ENCODE peak calls at places on chromosomes 16 and 17, in nine cellular contexts. One of them, this sample, is unnamed.

GRCh38 chr17:28416703-28417311 is 10.8 kb upstream of the SLC46A1 start:
- DNase-seq in Caco-2: peak; percentile 87
- DNase-seq in dorsolateral prefrontal cortex: no peak
- DNase-seq in pancreas: peak; percentile 56
- DNase-seq in fibroblast of lung: peak; percentile 53
- DNase-seq in fibroblast of the aortic adventitia: peak; percentile 65
- DNase-seq in left ventricle myocardium inferior: no peak
- DNase-seq in right atrium auricular region: no peak
- DNase-seq in cardiac muscle cell: peak; percentile 80
- DNase-seq in this sample: peak; percentile 68

GRCh38 chr16:66717112-66717675 is 20.7 kb upstream of the CMTM4 start:
- DNase-seq in Caco-2: peak; percentile 48
- DNase-seq in fibroblast of lung: peak; percentile 84
- DNase-seq in left ventricle myocardium inferior: peak; percentile 27
- DNase-seq in dorsolateral prefrontal cortex: peak; percentile 64
- DNase-seq in right atrium auricular region: no peak
- DNase-seq in fibroblast of the aortic adventitia: no peak
- DNase-seq in pancreas: no peak
- DNase-seq in cardiac muscle cell: peak; percentile 67
- DNase-seq in this sample: peak; percentile 88

GRCh38 chr16:49588061-49588460 is 214.5 kb downstream of the C16orf78 start:
- DNase-seq in right atrium auricular region: no peak
- DNase-seq in fibroblast of lung: no peak
- DNase-seq in left ventricle myocardium inferior: no peak
- DNase-seq in cardiac muscle cell: no peak
- DNase-seq in Caco-2: no peak
- DNase-seq in dorsolateral prefrontal cortex: peak; percentile 20
- DNase-seq in fibroblast of the aortic adventitia: no peak
- DNase-seq in pancreas: no peak
- DNase-seq in this sample: no peak

GRCh38 chr16:66359811-66360608 is 6.5 kb upstream of the CDH5 start:
- DNase-seq in right atrium auricular region: no peak
- DNase-seq in left ventricle myocardium inferior: peak; percentile 58
- DNase-seq in fibroblast of the aortic adventitia: no peak
- DNase-seq in Caco-2: no peak
- DNase-seq in cardiac muscle cell: peak; percentile 43
- DNase-seq in dorsolateral prefrontal cortex: no peak
- DNase-seq in pancreas: no peak
- DNase-seq in fibroblast of lung: no peak
- DNase-seq in this sample: peak; percentile 25

GRCh38 chr17:42284020-42284369 is 4.3 kb upstream of the STAT5A start:
- DNase-seq in pancreas: no peak
- DNase-seq in left ventricle myocardium inferior: no peak
- DNase-seq in fibroblast of the aortic adventitia: no peak
- DNase-seq in Caco-2: no peak
- DNase-seq in fibroblast of lung: no peak
- DNase-seq in right atrium auricular region: peak; percentile 48
- DNase-seq in dorsolateral prefrontal cortex: no peak
- DNase-seq in cardiac muscle cell: no peak
- DNase-seq in this sample: no peak

GRCh38 chr16:21083729-21084268 is 66.8 kb downstream of the DNAH3 start:
- DNase-seq in right atrium auricular region: peak; percentile 63
- DNase-seq in left ventricle myocardium inferior: peak; percentile 64
- DNase-seq in fibroblast of lung: peak; percentile 46
- DNase-seq in cardiac muscle cell: peak; percentile 78
- DNase-seq in dorsolateral prefrontal cortex: no peak
- DNase-seq in pancreas: peak; percentile 40
- DNase-seq in fibroblast of the aortic adventitia: peak; percentile 70
- DNase-seq in Caco-2: peak; percentile 73
- DNase-seq in this sample: peak; percentile 53

GRCh38 chr16:3098459-3099394 is at the start of gene ZSCAN10:
- DNase-seq in pancreas: no peak
- DNase-seq in cardiac muscle cell: no peak
- DNase-seq in Caco-2: no peak
- DNase-seq in left ventricle myocardium inferior: no peak
- DNase-seq in fibroblast of the aortic adventitia: no peak
- DNase-seq in fibroblast of lung: no peak
- DNase-seq in dorsolateral prefrontal cortex: no peak
- DNase-seq in right atrium auricular region: no peak
- DNase-seq in this sample: no peak

GRCh38 chr17:17633310-17633709 is 41.8 kb upstream of the PEMT start:
- DNase-seq in cardiac muscle cell: no peak
- DNase-seq in left ventricle myocardium inferior: no peak
- DNase-seq in pancreas: no peak
- DNase-seq in fibroblast of lung: no peak
- DNase-seq in right atrium auricular region: no peak
- DNase-seq in fibroblast of the aortic adventitia: no peak
- DNase-seq in Caco-2: no peak
- DNase-seq in dorsolateral prefrontal cortex: no peak
- DNase-seq in this sample: no peak

GRCh38 chr16:4785758-4786433 is 2.2 kb downstream of the SEPTIN12 start:
- DNase-seq in fibroblast of the aortic adventitia: no peak
- DNase-seq in pancreas: no peak
- DNase-seq in dorsolateral prefrontal cortex: no peak
- DNase-seq in fibroblast of lung: no peak
- DNase-seq in right atrium auricular region: no peak
- DNase-seq in Caco-2: no peak
- DNase-seq in left ventricle myocardium inferior: no peak
- DNase-seq in cardiac muscle cell: no peak
- DNase-seq in this sample: no peak

GRCh38 chr17:15261063-15261817 is 3.9 kb downstream of the PMP22 start:
- DNase-seq in fibroblast of the aortic adventitia: peak; percentile 63
- DNase-seq in pancreas: no peak
- DNase-seq in right atrium auricular region: no peak
- DNase-seq in cardiac muscle cell: peak; percentile 73
- DNase-seq in left ventricle myocardium inferior: peak; percentile 48
- DNase-seq in Caco-2: peak; percentile 30
- DNase-seq in dorsolateral prefrontal cortex: peak; percentile 67
- DNase-seq in fibroblast of lung: peak; percentile 63
- DNase-seq in this sample: peak; percentile 57

GRCh38 chr17:15263680-15264079 is 1.4 kb downstream of the PMP22 start:
- DNase-seq in dorsolateral prefrontal cortex: no peak
- DNase-seq in Caco-2: no peak
- DNase-seq in right atrium auricular region: no peak
- DNase-seq in fibroblast of the aortic adventitia: no peak
- DNase-seq in pancreas: no peak
- DNase-seq in left ventricle myocardium inferior: no peak
- DNase-seq in cardiac muscle cell: no peak
- DNase-seq in fibroblast of lung: no peak
- DNase-seq in this sample: no peak

GRCh38 chr17:15261818-15262290 is 3.3 kb downstream of the PMP22 start:
- DNase-seq in pancreas: no peak
- DNase-seq in dorsolateral prefrontal cortex: no peak
- DNase-seq in Caco-2: peak; percentile 2
- DNase-seq in cardiac muscle cell: peak; percentile 27
- DNase-seq in left ventricle myocardium inferior: peak; percentile 34
- DNase-seq in fibroblast of lung: peak; percentile 28
- DNase-seq in fibroblast of the aortic adventitia: peak; percentile 37
- DNase-seq in right atrium auricular region: no peak
- DNase-seq in this sample: peak; percentile 44

GRCh38 chr17:15263206-15263579 is 1.9 kb downstream of the PMP22 start:
- DNase-seq in right atrium auricular region: peak; percentile 96
- DNase-seq in cardiac muscle cell: peak; percentile 92
- DNase-seq in fibroblast of the aortic adventitia: peak; percentile 97
- DNase-seq in Caco-2: peak; percentile 11
- DNase-seq in left ventricle myocardium inferior: peak; percentile 90
- DNase-seq in pancreas: peak; percentile 33
- DNase-seq in fibroblast of lung: peak; percentile 91
- DNase-seq in dorsolateral prefrontal cortex: peak; percentile 76
- DNase-seq in this sample: peak; percentile 91

DNA sequence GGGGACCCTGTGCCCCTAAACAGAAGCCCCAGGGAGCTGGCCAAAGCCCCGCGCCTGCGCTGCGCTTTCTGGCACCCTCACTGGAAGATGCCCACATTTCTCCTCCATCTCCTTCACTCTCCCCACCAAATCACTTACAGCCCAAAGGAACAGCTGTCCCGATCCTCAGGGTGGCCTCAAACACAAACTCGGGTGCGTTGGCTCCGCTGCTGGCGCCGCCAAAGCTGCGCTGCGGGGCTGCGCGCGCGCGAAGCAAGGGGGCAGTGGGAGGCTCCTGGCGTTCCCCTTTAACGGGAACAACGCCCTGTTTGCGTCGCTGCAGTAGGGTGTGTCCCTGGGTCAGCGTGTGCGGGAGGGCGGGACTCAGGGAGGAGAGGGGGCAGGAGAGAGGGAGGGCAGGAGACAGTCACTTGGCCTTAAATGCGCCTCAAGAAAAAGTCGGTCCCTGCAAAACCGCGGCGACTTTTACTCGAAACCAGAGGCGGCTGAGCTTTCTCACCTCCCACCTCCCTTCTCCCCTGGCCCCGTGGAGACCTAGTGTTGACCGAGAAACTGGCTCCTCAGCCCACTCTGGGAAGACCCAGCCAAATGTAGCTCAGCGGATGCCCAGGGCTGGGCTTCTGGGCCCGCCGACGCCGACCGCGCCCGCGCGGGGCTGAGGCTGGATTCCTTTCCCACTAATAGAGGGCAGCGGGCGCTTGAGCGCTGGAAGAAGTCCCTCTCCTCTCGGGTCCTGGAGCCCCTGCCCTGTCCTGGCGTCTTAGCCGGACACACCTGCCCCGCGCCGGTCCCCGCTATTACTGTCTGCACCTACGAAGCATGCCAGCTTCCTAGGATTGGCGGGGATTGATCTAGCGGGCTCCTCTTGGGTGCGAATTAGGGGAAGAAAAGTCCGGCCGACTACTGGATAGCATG is 2.6 kb downstream of the PMP22 start:
- DNase-seq in cardiac muscle cell: peak; percentile 89
- DNase-seq in right atrium auricular region: peak; percentile 93
- DNase-seq in left ventricle myocardium inferior: peak; percentile 92
- DNase-seq in fibroblast of the aortic adventitia: peak; percentile 94
- DNase-seq in Caco-2: peak; percentile 11
- DNase-seq in fibroblast of lung: peak; percentile 89
- DNase-seq in pancreas: peak; percentile 66
- DNase-seq in dorsolateral prefrontal cortex: peak; percentile 85
- DNase-seq in this sample: peak; percentile 94
- H3K4me3 ChIP-seq in cardiac muscle cell: peak overlapping the region; percentile 67
- H3K4me3 ChIP-seq in right atrium auricular region: peak overlapping the region; percentile 60
- H3K4me3 ChIP-seq in left ventricle myocardium inferior: peak overlapping the region; percentile 90
- H3K4me3 ChIP-seq in fibroblast of the aortic adventitia: peak overlapping the region; percentile 96
- H3K4me3 ChIP-seq in Caco-2: peak overlapping the region; percentile 25
- H3K4me3 ChIP-seq in fibroblast of lung: peak overlapping the region; percentile 79
- H3K4me3 ChIP-seq in pancreas: peak overlapping the region; percentile 9
- H3K4me3 ChIP-seq in dorsolateral prefrontal cortex: peak overlapping the region; percentile 74
- H3K4me3 ChIP-seq in this sample: peak overlapping the region; percentile 98

DNA sequence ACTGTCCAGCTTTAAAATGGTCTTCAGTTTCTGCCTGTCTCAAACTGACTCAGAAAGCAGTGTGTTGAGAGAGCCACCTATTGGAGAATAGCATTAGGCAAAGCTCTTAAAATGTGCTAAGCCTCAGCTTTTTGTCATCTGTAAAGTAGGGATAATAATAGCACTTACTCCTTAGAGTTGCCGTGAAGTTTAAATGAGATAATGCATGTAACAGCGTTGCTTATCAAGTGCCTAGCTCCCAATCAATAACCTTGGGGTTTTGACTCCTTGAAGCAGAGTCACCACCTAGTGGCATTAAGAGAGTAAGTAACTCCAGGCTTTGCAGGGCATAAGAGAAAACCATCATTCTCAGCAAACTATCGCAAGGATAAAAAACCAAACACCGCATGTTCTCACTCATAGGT is 163.3 kb downstream of the HS3ST2 start:
- DNase-seq in fibroblast of lung: no peak
- DNase-seq in cardiac muscle cell: no peak
- DNase-seq in Caco-2: no peak
- DNase-seq in dorsolateral prefrontal cortex: no peak
- DNase-seq in left ventricle myocardium inferior: no peak
- DNase-seq in pancreas: no peak
- DNase-seq in right atrium auricular region: no peak
- DNase-seq in fibroblast of the aortic adventitia: peak; percentile 7
- DNase-seq in this sample: peak; percentile 6
- TF ChIP-seq CTCF in fibroblast of lung: no peak
- TF ChIP-seq CTCF in cardiac muscle cell: no peak
- TF ChIP-seq CTCF in Caco-2: no peak
- TF ChIP-seq CTCF in dorsolateral prefrontal cortex: peak; percentile 55
- TF ChIP-seq CTCF in left ventricle myocardium inferior: no peak
- TF ChIP-seq CTCF in pancreas: no peak
- TF ChIP-seq CTCF in right atrium auricular region: peak; percentile 48
- TF ChIP-seq CTCF in fibroblast of the aortic adventitia: no peak
- TF ChIP-seq CTCF in this sample: peak; percentile 28

DNA sequence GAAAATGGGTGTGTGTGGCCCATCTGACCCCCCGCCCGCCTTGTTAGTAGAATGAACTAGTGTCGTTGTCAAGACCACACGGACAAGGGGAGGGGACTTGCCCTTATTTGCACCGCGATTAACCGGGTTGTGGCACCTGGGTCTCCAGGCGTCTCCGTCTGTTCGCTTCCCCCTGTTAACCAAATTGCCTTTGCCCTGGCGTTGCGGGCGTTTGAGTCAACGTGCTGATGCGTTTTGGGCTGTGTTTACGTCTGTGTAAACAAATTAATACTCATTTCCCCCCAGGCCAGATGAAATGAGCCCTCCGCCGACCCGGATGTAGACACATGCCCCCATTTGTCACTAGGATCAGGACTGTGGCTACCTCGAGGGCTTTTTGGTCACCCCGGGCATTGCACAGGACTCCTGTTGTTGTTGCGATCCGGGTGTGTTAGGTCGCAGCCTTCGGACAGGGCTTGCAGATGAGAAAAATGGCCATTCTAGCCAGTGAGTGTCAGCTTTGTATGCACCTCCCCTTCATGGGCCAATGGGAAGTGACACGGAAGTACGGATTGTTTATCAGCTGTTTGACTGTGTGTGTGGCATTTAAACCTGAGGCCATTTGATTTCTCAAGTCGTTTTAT is 906 bp downstream of the RBL2 start:
- DNase-seq in dorsolateral prefrontal cortex: peak; percentile 68
- DNase-seq in Caco-2: peak; percentile 85
- DNase-seq in pancreas: peak; percentile 88
- DNase-seq in fibroblast of lung: peak; percentile 89
- DNase-seq in fibroblast of the aortic adventitia: peak; percentile 88
- DNase-seq in left ventricle myocardium inferior: peak; percentile 41
- DNase-seq in cardiac muscle cell: peak; percentile 90
- DNase-seq in right atrium auricular region: peak; percentile 84
- DNase-seq in this sample: peak; percentile 86
- H3K4me3 ChIP-seq in dorsolateral prefrontal cortex: peak overlapping the region; percentile 97
- H3K4me3 ChIP-seq in Caco-2: peak overlapping the region; percentile 99
- H3K4me3 ChIP-seq in pancreas: peak overlapping the region; percentile 92
- H3K4me3 ChIP-seq in fibroblast of lung: peak overlapping the region; percentile 80
- H3K4me3 ChIP-seq in fibroblast of the aortic adventitia: peak overlapping the region; percentile 99
- H3K4me3 ChIP-seq in left ventricle myocardium inferior: peak overlapping the region; percentile 100
- H3K4me3 ChIP-seq in cardiac muscle cell: peak overlapping the region; percentile 71
- H3K4me3 ChIP-seq in right atrium auricular region: peak overlapping the region; percentile 74
- H3K4me3 ChIP-seq in this sample: peak overlapping the region; percentile 92

DNA sequence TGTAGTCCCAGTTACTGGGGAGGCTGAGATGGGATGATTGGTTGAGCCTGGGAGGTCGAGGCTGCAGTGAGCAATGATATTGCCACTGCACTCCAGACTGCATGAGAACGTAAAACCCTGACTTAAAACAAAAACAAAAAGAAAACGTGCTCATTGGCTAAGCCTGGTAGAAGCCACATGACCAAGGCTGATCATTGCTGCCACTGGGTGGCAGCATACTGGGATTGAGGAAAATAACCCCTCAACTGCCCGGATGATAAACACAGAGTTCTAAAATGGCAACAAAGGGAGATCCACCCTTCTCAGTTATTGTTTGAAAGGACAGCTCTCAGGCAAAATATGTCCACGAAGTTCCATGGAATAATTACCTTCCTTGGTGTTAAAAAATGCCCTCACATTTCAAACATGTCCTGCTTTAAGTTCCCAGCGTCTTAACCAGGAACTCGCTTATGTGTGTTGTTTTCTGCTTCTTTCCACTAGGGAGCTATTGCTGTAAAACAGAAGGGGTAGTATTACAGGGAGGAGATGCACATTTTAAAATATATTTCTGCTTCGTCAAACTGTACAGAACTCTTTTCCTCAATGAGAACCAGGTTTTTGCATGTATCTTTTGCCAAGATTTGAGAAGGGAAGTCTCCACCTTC is 675.3 kb downstream of the MAF start:
- DNase-seq in pancreas: no peak
- DNase-seq in right atrium auricular region: no peak
- DNase-seq in Caco-2: peak; percentile 38
- DNase-seq in dorsolateral prefrontal cortex: no peak
- DNase-seq in fibroblast of lung: no peak
- DNase-seq in cardiac muscle cell: no peak
- DNase-seq in fibroblast of the aortic adventitia: no peak
- DNase-seq in left ventricle myocardium inferior: peak; percentile 19
- DNase-seq in this sample: no peak
- TF ChIP-seq CTCF in pancreas: peak; percentile 13
- TF ChIP-seq CTCF in right atrium auricular region: peak; percentile 63
- TF ChIP-seq CTCF in Caco-2: peak; percentile 71
- TF ChIP-seq CTCF in dorsolateral prefrontal cortex: peak; percentile 53
- TF ChIP-seq CTCF in fibroblast of lung: peak; percentile 17
- TF ChIP-seq CTCF in cardiac muscle cell: no peak
- TF ChIP-seq CTCF in fibroblast of the aortic adventitia: no peak
- TF ChIP-seq CTCF in left ventricle myocardium inferior: peak; percentile 69
- TF ChIP-seq CTCF in this sample: peak; percentile 18